ENCODE peak calls at places on chromosome 3, in six cellular contexts. N, V, G, T, S and Y are unnamed samples. For H3K4me1, the result is how much of the 10 kb centered on the place peaks cover.

GRCh38 chr3:103085465-103085864 is 650.6 kb downstream of the ZPLD1 start:
- DNase-seq in N (no peak), V (no peak), G (no peak), T (no peak), S (no peak), Y (no peak)

GRCh38 chr3:73568371-73568862 is 56.3 kb downstream of the PDZRN3 start:
- DNase-seq in N (no peak), V (no peak), G (no peak), T (no peak), S (no peak), Y (no peak)

GRCh38 chr3:23495507-23495906 is 292.4 kb downstream of the UBE2E2 start:
- DNase-seq in N (no peak), V (no peak), G (no peak), T (no peak), S (peak), Y (no peak)

GRCh38 chr3:69690-70089 is 126.9 kb upstream of the CHL1 start:
- DNase-seq in N (no peak), V (no peak), G (no peak), T (no peak), S (no peak), Y (no peak)

GRCh38 chr3:111800472-111800871 is 58.6 kb upstream of the PHLDB2 start:
- DNase-seq in N (no peak), V (no peak), G (no peak), T (no peak), S (no peak), Y (no peak)

GRCh38 chr3:160720123-160720746 is 35.8 kb upstream of the PPM1L start:
- DNase-seq in N (peak), V (no peak), G (no peak), T (peak), S (no peak), Y (no peak)

GRCh38 chr3:49007068-49007770 is at the start of gene WDR6:
- DNase-seq in N (peak), V (peak), G (peak), T (peak), S (peak), Y (peak)

GRCh38 chr3:58135712-58136543 is 74.8 kb downstream of the DNASE1L3 start:
- DNase-seq in N (no peak), V (no peak), G (no peak), T (no peak), S (no peak), Y (no peak)

GRCh38 chr3:160372780-160373179 is 26.2 kb downstream of the IFT80 start:
- DNase-seq in N (no peak), V (no peak), G (no peak), T (no peak), S (no peak), Y (no peak)

GRCh38 chr3:174329321-174329720 is 529.8 kb upstream of the NAALADL2 start:
- DNase-seq in N (no peak), V (no peak), G (no peak), T (no peak), S (no peak), Y (no peak)

GRCh38 chr3:141183606-141184005 is 48.0 kb upstream of the PXYLP1 start:
- DNase-seq in N (no peak), V (no peak), G (no peak), T (no peak), S (no peak), Y (no peak)

GRCh38 chr3:188037116-188037718 is 116.7 kb upstream of the LPP start:
- DNase-seq in N (peak), V (no peak), G (no peak), T (peak), S (peak), Y (no peak)

GRCh38 chr3:172315401-172316091 is 132.7 kb downstream of the GHSR start:
- DNase-seq in N (no peak), V (peak), G (no peak), T (no peak), S (peak), Y (no peak)

GRCh38 chr3:98504534-98504933 is 7.1 kb downstream of the OR5K2 start:
- DNase-seq in N (no peak), V (no peak), G (no peak), T (no peak), S (no peak), Y (no peak)

GRCh38 chr3:8579943-8580342 is 64.7 kb downstream of the SSUH2 start:
- DNase-seq in N (no peak), V (no peak), G (no peak), T (no peak), S (no peak), Y (no peak)

GRCh38 chr3:89107461-89108035 is at the start of gene EPHA3:
- DNase-seq in N (peak), V (peak), G (peak), T (peak), S (peak), Y (peak)

GRCh38 chr3:78398401-78398800 is 1358.5 kb downstream of the ROBO2 start:
- DNase-seq in N (no peak), V (no peak), G (no peak), T (no peak), S (no peak), Y (no peak)

GRCh38 chr3:162512488-162512887 is 1015.9 kb downstream of the OTOL1 start:
- DNase-seq in N (no peak), V (no peak), G (no peak), T (no peak), S (no peak), Y (no peak)

GRCh38 chr3:13532085-13532484 is 16.8 kb upstream of the FBLN2 start:
- DNase-seq in N (no peak), V (no peak), G (peak), T (no peak), S (no peak), Y (no peak)

GRCh38 chr3:108130705-108131104 is 39.9 kb upstream of the CD47 start:
- DNase-seq in N (no peak), V (no peak), G (no peak), T (no peak), S (peak), Y (no peak)

GRCh38 chr3:70242297-70242868 is 70.1 kb downstream of the MDFIC2 start:
- DNase-seq in N (no peak), V (no peak), G (no peak), T (no peak), S (no peak), Y (no peak)

GRCh38 chr3:111246967-111247760 is 175.5 kb downstream of the NECTIN3 start:
- DNase-seq in N (no peak), V (no peak), G (no peak), T (no peak), S (peak), Y (no peak)

GRCh38 chr3:31481697-31482096 is 51.0 kb upstream of the STT3B start:
- DNase-seq in N (no peak), V (no peak), G (no peak), T (no peak), S (no peak), Y (no peak)

GRCh38 chr3:186915808-186916796 is 14.2 kb upstream of the ST6GAL1 start:
- DNase-seq in N (no peak), V (no peak), G (peak), T (no peak), S (peak), Y (no peak)

GRCh38 chr3:71874618-71875017 is 89.7 kb upstream of the PROK2 start:
- DNase-seq in N (no peak), V (no peak), G (no peak), T (no peak), S (no peak), Y (no peak)

GRCh38 chr3:168088106-168088722 is 7.5 kb downstream of the GOLIM4 start:
- DNase-seq in N (no peak), V (no peak), G (no peak), T (peak), S (no peak), Y (no peak)

GRCh38 chr3:132083583-132084372 is 49.0 kb upstream of the CPNE4 start:
- DNase-seq in N (no peak), V (no peak), G (no peak), T (no peak), S (peak), Y (no peak)

GRCh38 chr3:190486201-190486865 is 27.6 kb upstream of the IL1RAP start:
- DNase-seq in N (no peak), V (no peak), G (no peak), T (no peak), S (peak), Y (no peak)

GRCh38 chr3:108022316-108023150 is 68.3 kb downstream of the CD47 start:
- DNase-seq in N (peak), V (no peak), G (no peak), T (no peak), S (no peak), Y (peak)

GRCh38 chr3:141738636-141739363 is 702 bp downstream of the RNF7 start:
- DNase-seq in N (no peak), V (peak), G (no peak), T (peak), S (peak), Y (no peak)

GRCh38 chr3:29827756-29828155 is 546.9 kb downstream of the RBMS3 start:
- DNase-seq in N (no peak), V (no peak), G (no peak), T (no peak), S (no peak), Y (no peak)

GRCh38 chr3:58058654-58059263 is 50.5 kb downstream of the FLNB start:
- DNase-seq in N (no peak), V (no peak), G (no peak), T (no peak), S (no peak), Y (no peak)

GRCh38 chr3:16103472-16103871 is 71.0 kb upstream of the GALNT15 start:
- DNase-seq in N (peak), V (no peak), G (peak), T (no peak), S (no peak), Y (no peak)

GRCh38 chr3:54322354-54322753 is 200.0 kb downstream of the CACNA2D3 start:
- DNase-seq in N (no peak), V (no peak), G (no peak), T (no peak), S (no peak), Y (no peak)

GRCh38 chr3:72353236-72354105 is 494.8 kb downstream of the SHQ1 start:
- DNase-seq in N (no peak), V (no peak), G (no peak), T (no peak), S (peak), Y (no peak)

GRCh38 chr3:59262076-59262498 is 212.3 kb upstream of the CFAP20DC start:
- DNase-seq in N (peak), V (no peak), G (no peak), T (no peak), S (no peak), Y (no peak)

GRCh38 chr3:57163751-57164150 is 1.4 kb downstream of the IL17RD start:
- DNase-seq in N (no peak), V (no peak), G (no peak), T (no peak), S (peak), Y (no peak)

GRCh38 chr3:46565607-46566039 is 479 bp downstream of the LRRC2 start:
- DNase-seq in N (peak), V (no peak), G (peak), T (peak), S (no peak), Y (no peak)
- TF ChIP-seq CTCF in N (peak), V (no peak), G (no peak), T (peak), S (no peak), Y (no peak)

DNA sequence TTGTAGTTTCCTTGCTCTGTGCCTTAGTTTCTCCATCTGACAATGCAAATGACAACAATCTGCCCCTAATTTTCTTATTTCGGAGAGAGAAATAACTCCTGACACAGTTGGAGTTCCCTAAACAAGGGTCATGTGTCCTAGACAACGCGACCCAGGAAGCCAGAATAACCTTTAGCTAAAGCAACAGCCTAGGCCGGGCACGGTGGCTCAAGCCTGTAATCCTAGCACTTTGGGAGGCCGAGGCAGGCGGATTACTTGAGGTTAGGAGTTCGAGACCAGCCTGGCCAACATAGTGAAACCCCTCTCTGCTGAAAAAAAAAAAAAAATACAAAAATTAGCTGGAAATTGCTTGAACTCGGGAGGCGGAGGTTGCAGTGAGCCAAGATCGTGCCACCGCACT is 49.9 kb downstream of the MCF2L2 start:
- DNase-seq in N (no peak), V (no peak), G (no peak), T (no peak), S (no peak), Y (peak)
- H3K4me1 ChIP-seq in N (under half), V (under half), G (under half), T (under half), S (under half), Y (under half)

DNA sequence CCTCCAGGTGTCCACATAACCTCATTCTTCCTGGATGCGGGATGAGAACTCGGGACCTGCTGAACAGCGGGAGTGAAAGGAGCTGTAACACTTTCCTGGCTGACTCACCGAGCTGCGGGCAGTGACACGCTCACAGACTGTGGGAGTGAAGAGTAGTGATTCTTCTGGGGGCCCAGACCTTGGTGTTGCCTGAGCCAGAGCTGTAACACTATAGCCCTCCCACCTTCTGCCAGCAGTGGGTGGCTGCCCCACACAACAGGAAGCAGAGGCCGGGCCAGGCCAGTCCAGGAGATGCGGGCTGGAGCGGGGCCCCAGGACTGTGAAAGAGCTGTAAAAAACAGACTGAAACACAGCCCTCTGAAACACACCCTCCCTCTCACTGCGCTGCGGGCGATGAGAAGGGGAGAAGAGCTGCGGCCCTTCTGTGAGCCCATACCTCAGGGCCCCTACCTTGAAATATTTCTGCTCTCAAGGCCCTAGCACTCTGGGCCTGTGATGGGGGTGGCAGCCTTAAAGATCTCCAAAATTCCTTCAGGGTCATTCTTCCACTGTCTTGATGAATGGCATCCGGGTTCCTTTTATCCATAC is 464.0 kb upstream of the CCDC54 start:
- DNase-seq in N (no peak), V (no peak), G (no peak), T (peak), S (peak), Y (no peak)
- H3K27ac ChIP-seq in N (no peak), V (no peak), G (no peak), T (no peak), S (no peak), Y (no peak)

DNA sequence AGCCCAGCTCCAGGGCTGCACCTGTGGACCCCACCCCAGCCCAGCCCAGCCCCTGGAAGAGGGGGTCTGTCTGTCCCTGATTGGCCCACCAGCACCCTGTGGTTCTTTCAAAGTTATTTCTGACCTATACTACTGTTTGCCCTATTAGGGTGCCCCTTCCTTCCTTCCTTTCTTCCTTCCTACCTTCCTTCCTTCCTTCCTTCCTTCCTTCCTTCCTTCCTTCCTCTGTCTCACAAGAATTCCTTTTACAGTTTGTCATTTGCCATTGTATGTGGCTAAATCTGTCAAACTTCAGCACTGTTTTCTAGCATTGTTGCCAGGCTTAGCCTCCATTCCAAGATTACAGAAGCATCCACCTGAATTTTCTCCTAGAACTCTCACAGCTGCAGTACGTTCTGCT is 66.9 kb downstream of the KLF15 start:
- DNase-seq in N (no peak), V (no peak), G (no peak), T (no peak), S (no peak), Y (no peak)
- TF ChIP-seq CTCF in N (no peak), V (no peak), G (no peak), T (no peak), S (no peak), Y (no peak)

DNA sequence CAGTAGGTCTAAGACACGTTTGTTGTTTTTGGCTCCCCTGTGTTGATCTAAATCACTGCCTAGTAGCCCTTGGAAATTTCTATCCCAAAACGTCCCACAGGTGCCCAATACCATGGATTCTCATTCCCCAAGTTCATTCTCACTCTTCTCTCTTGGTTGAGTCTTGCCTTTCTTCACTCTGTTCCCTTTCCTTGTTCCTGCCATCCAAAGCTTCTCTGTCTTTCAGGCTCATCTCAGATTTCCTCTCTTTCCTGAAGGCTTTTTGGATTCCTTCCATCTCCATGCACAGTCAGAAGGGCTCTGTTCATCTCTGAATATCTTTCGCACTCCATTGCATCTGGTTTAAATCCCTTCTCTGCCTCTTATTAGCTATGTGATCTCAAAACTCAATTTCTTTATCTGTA is 54.2 kb downstream of the PPARG start:
- DNase-seq in N (no peak), V (no peak), G (no peak), T (no peak), S (no peak), Y (no peak)
- H3K4me1 ChIP-seq in N (under half), V (under half), G (under half), T (under half), S (under half), Y (under half)

GRCh38 chr3:133896002-133896761 is 500 bp upstream of the RAB6B start:
- DNase-seq in N (peak), V (peak), G (no peak), T (peak), S (peak), Y (no peak)
- H3K27ac ChIP-seq in N (peak), V (peak), G (no peak), T (no peak), S (no peak), Y (no peak)

DNA sequence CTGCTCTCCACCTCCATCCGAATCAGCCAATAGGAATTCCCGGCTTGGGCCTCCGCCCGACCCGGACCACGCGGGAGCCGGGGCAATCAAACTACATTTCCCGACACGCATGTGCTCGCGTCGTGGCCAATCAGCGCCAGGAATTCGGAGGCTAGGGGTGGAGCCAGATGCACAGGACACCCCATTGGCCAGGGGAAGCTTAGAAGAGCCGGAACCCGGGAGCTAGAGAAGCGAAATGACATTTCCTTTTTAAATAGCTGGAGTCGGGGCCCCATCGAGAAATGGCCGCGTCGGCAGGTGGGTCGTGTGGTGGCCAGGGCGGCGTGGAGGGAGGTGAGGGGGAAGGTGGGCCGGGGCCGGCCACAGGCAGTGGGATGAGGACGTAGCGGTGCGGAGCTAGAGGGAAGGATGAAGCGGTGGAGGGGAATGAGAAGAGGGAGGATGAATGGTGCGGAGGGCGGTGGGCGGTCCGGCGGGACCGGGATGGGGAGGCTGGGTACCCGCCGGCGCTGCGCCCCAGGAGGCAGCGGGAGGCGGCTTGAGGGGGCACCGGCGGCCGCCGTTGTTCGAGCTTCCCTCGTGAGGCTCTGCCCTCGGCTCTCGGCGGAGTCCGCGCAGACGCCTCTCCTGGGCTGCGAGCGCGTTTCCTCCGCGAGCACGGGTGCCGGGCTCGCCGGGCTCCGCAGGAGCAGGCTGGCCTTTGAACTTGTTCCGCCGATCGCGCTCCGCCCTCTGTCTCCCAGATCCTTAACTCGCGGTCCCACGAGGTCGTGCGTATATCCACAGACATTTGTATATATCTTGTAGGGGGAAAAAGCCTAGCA is at the start of gene KBTBD8:
- DNase-seq in N (peak), V (peak), G (peak), T (peak), S (peak), Y (peak)
- TF ChIP-seq CTCF in N (no peak), V (no peak), G (no peak), T (no peak), S (no peak), Y (no peak)